ENCODE peak calls at places on chromosomes 3 and 15, in ten cellular contexts. A is breast epithelium, V is uterus, Q is K562, D is transverse colon, Y is tibial nerve, U is stomach, W is endothelial cell of umbilical vein, J is H54, N is A549. P is an unnamed sample.

GRCh38 chr3:22209578-22209977 is 458.6 kb upstream of the ZNF385D start:
- DNase-seq in D (no peak), J (no peak), U (no peak), A (no peak), N (no peak), Q (no peak), Y (no peak), V (no peak), W (no peak), P (no peak)

GRCh38 chr15:71275098-71275497 is 159.8 kb downstream of the THSD4 start:
- DNase-seq in V (no peak), J (no peak), A (no peak), W (peak; percentile 92), Q (no peak), N (peak; percentile 73), U (no peak), Y (no peak), D (no peak), P (no peak)

GRCh38 chr3:175716451-175716850 is 857.3 kb downstream of the NAALADL2 start:
- DNase-seq in Q (no peak), N (no peak), Y (no peak), J (no peak), V (no peak), D (no peak), A (no peak), U (no peak), W (no peak), P (no peak)

GRCh38 chr3:56144792-56145191 is 323.5 kb downstream of the ERC2 start:
- DNase-seq in D (no peak), W (no peak), U (no peak), A (no peak), Q (no peak), N (no peak), Y (no peak), J (no peak), V (no peak), P (no peak)

GRCh38 chr15:74906193-74906449 is 530 bp downstream of the FAM219B start:
- DNase-seq in Y (no peak), J (no peak), W (peak; percentile 54), U (peak; percentile 31), N (no peak), A (no peak), D (peak; percentile 36), Q (no peak), V (no peak), P (peak; percentile 71)

GRCh38 chr3:177811111-177811510 is 613.8 kb upstream of the TBL1XR1 start:
- DNase-seq in D (no peak), V (no peak), J (no peak), Y (no peak), A (no peak), U (no peak), Q (no peak), W (no peak), N (no peak), P (no peak)

GRCh38 chr15:96412919-96413231 is 82.4 kb downstream of the NR2F2 start:
- DNase-seq in N (no peak), J (peak; percentile 38), U (no peak), Y (no peak), Q (no peak), V (no peak), W (no peak), A (no peak), D (no peak), P (no peak)

GRCh38 chr3:33717616-33717865 is 513 bp downstream of the CLASP2 start:
- DNase-seq in V (peak; percentile 57), U (peak; percentile 75), J (peak; percentile 58), D (peak; percentile 86), Q (peak; percentile 75), A (peak; percentile 69), W (no peak), N (no peak), Y (peak; percentile 32), P (peak; percentile 84)

GRCh38 chr3:184380210-184380626 is 364 bp downstream of the CHRD start:
- DNase-seq in W (no peak), D (peak; percentile 65), J (peak; percentile 92), V (peak; percentile 83), N (no peak), Y (peak; percentile 41), Q (peak; percentile 87), A (no peak), U (peak; percentile 68), P (peak; percentile 90)

GRCh38 chr3:141368062-141368924 is at the start of gene ZBTB38:
- DNase-seq in Q (peak; percentile 91), U (peak; percentile 93), J (peak; percentile 72), N (peak; percentile 98), W (peak; percentile 91), A (peak; percentile 86), V (peak; percentile 85), D (peak; percentile 93), Y (peak; percentile 76), P (peak; percentile 95)

GRCh38 chr15:100928632-100929280 is 9.6 kb downstream of the LRRK1 start:
- DNase-seq in J (no peak), Q (no peak), Y (no peak), W (no peak), D (peak; percentile 63), U (no peak), V (no peak), N (no peak), A (no peak), P (no peak)

GRCh38 chr15:92611995-92612745 is 43.4 kb downstream of the FAM174B start:
- DNase-seq in Y (no peak), V (no peak), N (peak; percentile 24), U (no peak), Q (no peak), A (peak; percentile 15), D (no peak), J (no peak), W (no peak), P (peak; percentile 59)

GRCh38 chr15:77851086-77851485 is 218.4 kb upstream of the LINGO1 start:
- DNase-seq in N (no peak), U (no peak), V (no peak), Q (no peak), D (no peak), W (no peak), A (no peak), J (no peak), Y (no peak), P (peak; percentile 43)

GRCh38 chr3:197750396-197750831 is 731 bp downstream of the FYTTD1 start:
- DNase-seq in W (peak; percentile 76), A (no peak), V (peak; percentile 52), N (peak; percentile 55), D (peak; percentile 74), Q (peak; percentile 44), J (peak; percentile 52), U (peak; percentile 72), Y (peak; percentile 53), P (peak; percentile 83)

GRCh38 chr15:81001180-81002003 is 669 bp downstream of the TLNRD1 start:
- DNase-seq in W (peak; percentile 55), D (peak; percentile 73), J (no peak), N (peak; percentile 60), Y (peak; percentile 47), U (peak; percentile 65), Q (peak; percentile 73), A (peak; percentile 58), V (peak; percentile 52), P (peak; percentile 79)
- TF ChIP-seq POLR2A in W (peak; percentile 48), D (peak; percentile 24), J (peak; percentile 30), N (peak; percentile 33), Y (peak; percentile 5), U (no peak), Q (no peak), A (no peak), V (no peak), P (no peak)

DNA sequence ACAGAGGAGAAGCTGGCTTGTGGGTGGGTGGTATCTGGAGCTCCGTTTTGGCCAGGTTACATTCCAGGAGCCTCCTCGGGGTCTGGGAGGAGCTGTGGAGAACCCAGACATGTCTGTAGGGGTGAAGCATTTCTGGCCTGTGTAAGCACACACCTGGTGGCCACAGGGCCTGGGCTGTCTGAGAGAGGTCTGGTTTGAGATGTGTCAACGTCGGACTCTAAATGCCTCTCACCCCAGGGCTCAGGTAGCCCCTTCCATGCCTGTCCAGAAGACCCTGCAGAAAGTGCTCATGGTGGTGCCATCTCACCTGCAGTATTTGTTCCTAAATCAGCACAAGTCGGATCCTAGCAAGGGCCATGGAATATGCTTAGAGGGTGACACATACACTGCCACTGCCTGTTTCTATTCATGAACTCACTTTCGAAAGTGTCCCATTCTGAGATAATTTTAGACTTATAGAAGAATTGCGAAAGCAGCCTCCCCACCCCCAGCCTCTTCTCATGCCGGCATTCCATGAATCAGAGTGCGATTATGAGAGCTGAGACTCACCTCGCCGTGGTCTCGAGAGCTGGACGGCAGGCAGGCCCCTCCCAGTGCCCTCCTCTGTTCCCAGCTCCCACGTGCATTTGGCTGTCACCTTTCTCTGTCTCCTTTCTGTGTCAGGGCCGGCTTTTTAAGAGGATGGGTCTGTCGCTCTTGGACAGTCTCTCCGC is 63.7 kb downstream of the KLF15 start:
- DNase-seq in A (no peak), Q (no peak), J (no peak), D (no peak), Y (no peak), W (no peak), V (no peak), U (no peak), N (no peak), P (peak; percentile 60)
- TF ChIP-seq POLR2A in A (no peak), Q (no peak), J (no peak), D (no peak), Y (no peak), W (no peak), V (no peak), U (no peak), N (no peak), P (no peak)

GRCh38 chr3:179562467-179563297 is at the start of gene ACTL6A:
- DNase-seq in U (peak; percentile 99), W (peak; percentile 100), J (peak; percentile 97), N (peak; percentile 98), D (peak; percentile 100), A (peak; percentile 100), Y (peak; percentile 99), V (peak; percentile 100), Q (peak; percentile 99), P (peak; percentile 100)
- TF ChIP-seq POLR2A in U (no peak), W (peak; percentile 73), J (peak; percentile 90), N (peak; percentile 80), D (peak; percentile 64), A (peak; percentile 43), Y (peak; percentile 72), V (peak; percentile 63), Q (peak; percentile 98), P (peak; percentile 64)

DNA sequence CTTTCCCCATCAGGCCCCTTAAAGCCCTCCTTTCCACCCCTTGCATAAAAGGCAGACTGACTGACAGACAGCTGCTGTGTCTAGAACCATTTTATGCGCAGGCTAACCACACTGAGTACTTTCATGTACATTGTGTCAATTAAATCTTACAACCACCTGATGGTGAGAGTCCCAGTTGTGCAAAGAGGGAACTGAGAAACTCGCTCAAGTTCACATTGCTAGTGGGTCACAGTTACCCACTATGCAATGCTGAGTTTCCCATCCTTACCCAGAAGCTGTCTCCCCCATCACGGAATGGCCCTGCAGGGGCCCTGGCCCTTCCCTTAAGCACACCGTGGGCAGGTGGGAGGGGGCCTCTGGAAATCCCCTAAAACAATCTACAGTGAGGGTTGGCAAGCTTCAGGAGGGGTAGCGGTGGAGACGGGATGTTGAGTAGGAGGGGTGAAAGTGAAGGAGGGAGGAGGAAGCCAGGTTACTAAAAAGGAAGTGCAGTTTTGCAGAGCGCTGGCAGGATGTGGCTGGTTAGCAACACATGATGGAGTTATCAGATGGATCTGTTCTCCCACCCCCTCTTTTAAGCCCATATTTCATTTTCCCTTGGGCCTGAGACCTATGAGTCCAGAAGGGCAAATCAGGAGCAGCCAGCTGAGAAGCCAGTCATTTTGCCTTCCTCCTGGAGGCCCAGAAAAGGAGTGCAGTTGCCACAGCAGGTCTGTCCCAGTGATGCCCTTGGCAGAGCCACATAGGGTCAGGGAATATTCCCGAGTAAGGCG is 30.0 kb downstream of the STARD5 start:
- DNase-seq in Q (no peak), V (no peak), Y (no peak), D (peak; percentile 65), W (no peak), J (no peak), U (peak; percentile 42), N (no peak), A (no peak), P (no peak)
- TF ChIP-seq POLR2A in Q (no peak), V (no peak), Y (no peak), D (no peak), W (no peak), J (no peak), U (no peak), N (no peak), A (no peak), P (no peak)